ENCODE peak calls at places on chromosomes 13 and 19, in ten cellular contexts. K, T, R, M, N, I, A, F, L and D are unnamed samples.

GRCh38 chr13:108705031-108705430 is 75.6 kb downstream of the MYO16 start:
- DNase-seq in M (no peak), K (no peak), L (no peak), F (no peak), T (no peak), A (no peak), I (no peak), R (no peak), N (no peak), D (no peak)

GRCh38 chr13:108000998-108001397 is 214.3 kb downstream of the LIG4 start:
- DNase-seq in A (no peak), N (no peak), K (no peak), I (no peak), L (no peak), T (no peak), M (no peak), F (no peak), R (no peak), D (no peak)

GRCh38 chr13:33571618-33572017 is 246.3 kb upstream of the RFC3 start:
- DNase-seq in L (no peak), N (no peak), M (no peak), K (no peak), F (no peak), T (no peak), A (no peak), R (no peak), I (no peak), D (no peak)

GRCh38 chr19:43934055-43934984 is 762 bp downstream of the ZNF45 start:
- DNase-seq in F (peak), R (peak), I (peak), N (peak), K (peak), A (no peak), L (no peak), T (peak), M (no peak), D (no peak)

GRCh38 chr13:73698859-73699258 is 435.3 kb downstream of the KLF12 start:
- DNase-seq in M (no peak), N (no peak), T (peak), R (peak), A (no peak), I (no peak), L (no peak), K (no peak), F (peak), D (no peak)

GRCh38 chr13:93002071-93002470 is 224.5 kb upstream of the GPC6 start:
- DNase-seq in R (no peak), A (no peak), F (no peak), M (no peak), N (no peak), T (peak), K (no peak), L (no peak), I (no peak), D (no peak)

GRCh38 chr19:2970201-2970838 is 7.0 kb upstream of the TLE6 start:
- DNase-seq in R (peak), I (no peak), L (no peak), A (no peak), T (peak), M (no peak), K (no peak), F (no peak), N (peak), D (no peak)

GRCh38 chr19:13164370-13165090 is 14.3 kb downstream of the IER2 start:
- DNase-seq in F (peak), N (peak), K (peak), A (peak), L (peak), R (peak), M (peak), I (peak), T (peak), D (peak)

GRCh38 chr13:21435231-21435630 is 23.9 kb downstream of the ZDHHC20 start:
- DNase-seq in T (no peak), L (no peak), K (no peak), F (no peak), A (no peak), I (no peak), N (no peak), R (no peak), M (no peak), D (no peak)

GRCh38 chr13:77697208-77698103 is at the start of gene SLAIN1:
- DNase-seq in L (peak), I (peak), T (no peak), M (peak), A (peak), F (peak), N (peak), R (peak), K (no peak), D (peak)

GRCh38 chr19:2055871-2056809 is 5.1 kb upstream of the MKNK2 start:
- DNase-seq in I (no peak), L (no peak), N (peak), T (peak), K (peak), R (peak), A (no peak), M (peak), F (peak), D (no peak)

GRCh38 chr19:18233224-18233825 is 7.1 kb upstream of the PDE4C start:
- DNase-seq in F (peak), N (peak), L (peak), T (no peak), A (no peak), R (no peak), K (no peak), M (peak), I (peak), D (peak)

GRCh38 chr19:30784850-30785459 is 412.8 kb downstream of the ZNF536 start:
- DNase-seq in K (peak), T (peak), N (peak), F (peak), M (peak), R (peak), L (peak), I (peak), A (peak), D (peak)

GRCh38 chr13:83867708-83868107 is 14.6 kb downstream of the SLITRK1 start:
- DNase-seq in M (no peak), N (no peak), L (no peak), T (no peak), A (no peak), K (no peak), I (no peak), R (no peak), F (no peak), D (no peak)

GRCh38 chr19:51971624-51972023 is 15.0 kb downstream of the ZNF350 start:
- DNase-seq in A (no peak), N (peak), F (peak), I (no peak), L (peak), K (peak), T (peak), R (peak), M (no peak), D (no peak)

GRCh38 chr19:31418692-31419430 is 69.6 kb upstream of the TSHZ3 start:
- DNase-seq in A (no peak), N (no peak), M (no peak), R (no peak), L (no peak), F (no peak), K (no peak), I (no peak), T (no peak), D (no peak)